ENCODE peak calls at places on chromosomes 5 and 9, in seven cellular contexts. E is fibroblast of lung; R is thyroid gland; N is brain microvascular endothelial cell; A is WERI-Rb-1; V is CD4-positive, alpha-beta memory T cell; Q is lower lobe of right lung. M is an unnamed sample.

GRCh38 chr9:18629136-18629535 is 155.2 kb downstream of the ADAMTSL1 start:
- DNase-seq in E (peak; percentile 65), R (no peak), N (no peak), A (no peak), V (no peak), Q (no peak), M (no peak)

GRCh38 chr5:142221091-142221860 is 103.5 kb downstream of the SPRY4 start:
- DNase-seq in E (no peak), R (no peak), N (no peak), A (no peak), V (no peak), Q (no peak), M (no peak)

GRCh38 chr5:150517272-150518152 is 9.6 kb downstream of the NDST1 start:
- DNase-seq in E (peak; percentile 97), R (peak; percentile 79), N (peak; percentile 97), A (no peak), V (no peak), Q (peak; percentile 82), M (no peak)

GRCh38 chr9:129574911-129575574 is 45.9 kb downstream of the C9orf50 start:
- DNase-seq in E (peak; percentile 62), R (no peak), N (peak; percentile 80), A (peak; percentile 63), V (no peak), Q (no peak), M (no peak)

GRCh38 chr9:123678038-123678877 is 251.7 kb downstream of the DENND1A start:
- DNase-seq in E (peak; percentile 21), R (no peak), N (no peak), A (peak; percentile 80), V (no peak), Q (no peak), M (no peak)

GRCh38 chr5:177142029-177142681 is 8.6 kb downstream of the NSD1 start:
- DNase-seq in E (no peak), R (no peak), N (no peak), A (no peak), V (no peak), Q (no peak), M (no peak)

GRCh38 chr9:83665576-83666200 is 42.1 kb downstream of the UBQLN1 start:
- DNase-seq in E (no peak), R (no peak), N (no peak), A (no peak), V (no peak), Q (no peak), M (no peak)

GRCh38 chr5:38447786-38448185 is 108.7 kb downstream of the LIFR start:
- DNase-seq in E (no peak), R (no peak), N (no peak), A (no peak), V (no peak), Q (no peak), M (no peak)

GRCh38 chr9:79812507-79813261 is 240.9 kb downstream of the TLE4 start:
- DNase-seq in E (peak; percentile 80), R (no peak), N (no peak), A (no peak), V (no peak), Q (no peak), M (no peak)

GRCh38 chr9:99092643-99093491 is 12.0 kb upstream of the TGFBR1 start:
- DNase-seq in E (no peak), R (no peak), N (no peak), A (no peak), V (no peak), Q (no peak), M (no peak)

GRCh38 chr9:73824671-73825070 is 672.5 kb upstream of the RORB start:
- DNase-seq in E (peak; percentile 25), R (no peak), N (no peak), A (no peak), V (no peak), Q (no peak), M (no peak)

GRCh38 chr5:65612298-65612907 is 11.7 kb downstream of the TRIM23 start:
- DNase-seq in E (no peak), R (peak; percentile 19), N (no peak), A (no peak), V (no peak), Q (no peak), M (no peak)
- H3K27ac ChIP-seq in E (no peak overlapping the region), R (no peak overlapping the region), N (peak overlapping the region; percentile 25), A (no peak overlapping the region), V (no peak overlapping the region), Q (no peak overlapping the region), M (no peak overlapping the region)

GRCh38 chr5:54669845-54670635 is 152.5 kb downstream of the SNX18 start:
- DNase-seq in E (peak; percentile 17), R (no peak), N (no peak), A (peak; percentile 35), V (no peak), Q (no peak), M (no peak)
- H3K27ac ChIP-seq in E (no peak overlapping the region), R (no peak overlapping the region), N (no peak overlapping the region), A (no peak overlapping the region), V (no peak overlapping the region), Q (no peak overlapping the region), M (no peak overlapping the region)

GRCh38 chr5:158811350-158811749 is 288.4 kb downstream of the EBF1 start:
- DNase-seq in E (no peak), R (no peak), N (no peak), A (no peak), V (no peak), Q (no peak), M (no peak)
- H3K27ac ChIP-seq in E (no peak overlapping the region), R (no peak overlapping the region), N (no peak overlapping the region), A (no peak overlapping the region), V (no peak overlapping the region), Q (no peak overlapping the region), M (no peak overlapping the region)

GRCh38 chr5:149410071-149410470 is 31.0 kb upstream of the IL17B start:
- DNase-seq in E (no peak), R (no peak), N (no peak), A (no peak), V (no peak), Q (no peak), M (no peak)
- H3K27ac ChIP-seq in E (peak overlapping the region; percentile 90), R (peak overlapping the region; percentile 14), N (peak overlapping the region; percentile 96), A (no peak overlapping the region), V (no peak overlapping the region), Q (peak overlapping the region; percentile 76), M (peak overlapping the region; percentile 82)

DNA sequence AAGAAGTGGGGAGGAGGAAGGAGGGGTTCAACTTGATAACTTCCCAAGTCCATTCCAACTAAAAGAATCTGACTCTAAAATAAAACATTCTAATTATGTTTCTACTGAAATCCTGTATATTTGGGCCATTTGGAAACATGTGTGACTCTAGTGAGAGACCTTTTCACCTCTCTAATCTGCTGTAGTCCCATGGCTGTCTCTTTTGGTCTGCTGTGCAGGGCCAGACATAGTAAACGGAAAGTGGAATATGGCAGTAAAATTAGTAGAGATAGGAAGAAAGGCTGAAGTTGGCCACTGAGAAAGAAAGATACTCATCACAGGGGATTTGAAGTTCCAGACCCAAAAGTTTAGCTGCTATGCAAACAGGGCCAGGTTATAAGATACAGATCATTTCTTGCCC is 15.9 kb downstream of the RFX3 start:
- DNase-seq in E (no peak), R (no peak), N (no peak), A (no peak), V (no peak), Q (no peak), M (no peak)
- H3K27ac ChIP-seq in E (no peak overlapping the region), R (no peak overlapping the region), N (no peak overlapping the region), A (no peak overlapping the region), V (no peak overlapping the region), Q (no peak overlapping the region), M (no peak overlapping the region)

GRCh38 chr9:14593406-14593805 is 99.8 kb downstream of the ZDHHC21 start:
- DNase-seq in E (no peak), R (no peak), N (no peak), A (no peak), V (no peak), Q (no peak), M (no peak)
- H3K27ac ChIP-seq in E (no peak overlapping the region), R (no peak overlapping the region), N (no peak overlapping the region), A (no peak overlapping the region), V (no peak overlapping the region), Q (no peak overlapping the region), M (no peak overlapping the region)

GRCh38 chr5:133222521-133222920 is 170.7 kb downstream of the HSPA4 start:
- DNase-seq in E (no peak), R (no peak), N (no peak), A (no peak), V (no peak), Q (no peak), M (no peak)
- H3K27ac ChIP-seq in E (no peak overlapping the region), R (no peak overlapping the region), N (no peak overlapping the region), A (no peak overlapping the region), V (no peak overlapping the region), Q (no peak overlapping the region), M (no peak overlapping the region)

GRCh38 chr5:100595812-100596173 is 60.6 kb downstream of the FAM174A start:
- DNase-seq in E (no peak), R (no peak), N (no peak), A (no peak), V (no peak), Q (no peak), M (no peak)

GRCh38 chr5:100600289-100600994 is 65.3 kb downstream of the FAM174A start:
- DNase-seq in E (no peak), R (no peak), N (no peak), A (no peak), V (no peak), Q (no peak), M (no peak)

GRCh38 chr5:100590867-100591266 is 55.7 kb downstream of the FAM174A start:
- DNase-seq in E (no peak), R (no peak), N (no peak), A (no peak), V (no peak), Q (no peak), M (no peak)

GRCh38 chr5:100595152-100595811 is 60.1 kb downstream of the FAM174A start:
- DNase-seq in E (peak; percentile 98), R (no peak), N (peak; percentile 97), A (no peak), V (no peak), Q (peak; percentile 32), M (no peak)
- H3K27ac ChIP-seq in E (no peak overlapping the region), R (no peak overlapping the region), N (peak overlapping the region; percentile 82), A (no peak overlapping the region), V (no peak overlapping the region), Q (no peak overlapping the region), M (no peak overlapping the region)

DNA sequence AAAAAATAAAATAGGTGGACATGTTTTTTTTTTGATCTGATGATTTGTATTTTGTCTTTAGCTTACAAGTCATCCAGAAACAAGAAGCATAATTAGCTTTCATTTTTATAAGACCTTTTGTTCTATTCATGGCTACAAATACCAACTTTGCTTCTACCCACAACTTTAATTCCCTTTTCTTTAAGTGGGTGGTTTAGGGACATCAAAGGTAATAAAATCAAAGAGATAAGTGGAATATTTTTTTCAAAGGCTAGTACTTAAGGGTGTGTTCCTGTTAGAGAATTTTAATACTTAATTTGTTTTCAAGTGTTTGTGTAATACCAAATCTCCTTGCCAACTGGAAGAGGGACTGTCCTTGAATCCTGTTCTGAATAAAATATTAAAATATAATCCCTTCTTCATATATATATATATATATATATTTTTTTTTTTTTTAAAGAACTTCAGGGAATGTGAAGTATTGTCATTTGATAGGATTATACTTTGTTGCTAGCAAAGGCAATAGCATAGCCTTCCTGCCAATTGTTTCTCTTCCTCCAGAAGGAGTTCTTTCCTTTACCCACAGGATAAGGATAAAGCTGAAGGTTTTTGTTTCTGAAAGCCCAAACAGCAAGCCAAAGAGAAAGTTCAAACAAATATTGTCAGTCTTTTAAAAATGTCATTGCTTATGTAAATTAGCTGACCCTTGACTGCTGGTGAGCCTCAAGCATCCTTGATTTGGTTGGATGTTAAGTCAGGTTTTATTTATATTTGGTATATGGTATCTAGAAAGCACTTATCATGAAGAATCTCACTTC is 108.9 kb downstream of the PAM start:
- DNase-seq in E (peak; percentile 20), R (no peak), N (no peak), A (no peak), V (no peak), Q (no peak), M (no peak)
- H3K27ac ChIP-seq in E (no peak overlapping the region), R (peak overlapping the region; percentile 91), N (no peak overlapping the region), A (no peak overlapping the region), V (no peak overlapping the region), Q (no peak overlapping the region), M (no peak overlapping the region)